ENCODE peak calls at places on chromosome 2, in six cellular contexts. B is vagina, S is cardiac muscle cell, X is fibroblast of lung, J is PC-3, R is psoas muscle. D is an unnamed sample. For H3K4me1, the result is how much of the 10 kb centered on the place peaks cover.

GRCh38 chr2:217288472-217289063 is 428.7 kb upstream of the TNP1 start:
- DNase-seq in B (no peak), S (no peak), X (no peak), J (no peak), R (no peak), D (no peak)

GRCh38 chr2:10043906-10044601 is 704 bp downstream of the KLF11 start:
- DNase-seq in B (no peak), S (peak), X (peak), J (peak), R (peak), D (peak)

GRCh38 chr2:128754246-128754724 is 435.6 kb upstream of the HS6ST1 start:
- DNase-seq in B (no peak), S (peak), X (no peak), J (no peak), R (no peak), D (no peak)

GRCh38 chr2:226213717-226214116 is 585.9 kb downstream of the IRS1 start:
- DNase-seq in B (no peak), S (no peak), X (peak), J (peak), R (no peak), D (no peak)

GRCh38 chr2:205188516-205189138 is 493.7 kb upstream of the NRP2 start:
- DNase-seq in B (no peak), S (no peak), X (peak), J (no peak), R (peak), D (no peak)

GRCh38 chr2:109318150-109318948 is 189.3 kb downstream of the SH3RF3 start:
- DNase-seq in B (no peak), S (no peak), X (peak), J (no peak), R (peak), D (peak)

GRCh38 chr2:217622664-217623063 is 380.1 kb downstream of the TNS1 start:
- DNase-seq in B (no peak), S (no peak), X (no peak), J (no peak), R (no peak), D (no peak)

GRCh38 chr2:159098374-159098773 is 129.9 kb downstream of the TANC1 start:
- DNase-seq in B (no peak), S (no peak), X (peak), J (peak), R (no peak), D (peak)

GRCh38 chr2:84781942-84782716 is 98.8 kb downstream of the TRABD2A start:
- DNase-seq in B (no peak), S (no peak), X (no peak), J (peak), R (no peak), D (no peak)

GRCh38 chr2:57497489-57498096 is 549.0 kb upstream of the VRK2 start:
- DNase-seq in B (no peak), S (peak), X (peak), J (peak), R (no peak), D (peak)

GRCh38 chr2:188785515-188785914 is 188.7 kb upstream of the COL3A1 start:
- DNase-seq in B (no peak), S (no peak), X (no peak), J (no peak), R (no peak), D (no peak)

GRCh38 chr2:136402281-136402680 is 284.3 kb upstream of the CXCR4 start:
- DNase-seq in B (no peak), S (peak), X (no peak), J (no peak), R (no peak), D (no peak)

GRCh38 chr2:18178736-18179349 is 300.4 kb downstream of the KCNS3 start:
- DNase-seq in B (no peak), S (peak), X (peak), J (peak), R (no peak), D (no peak)

GRCh38 chr2:217609952-217610351 is 392.8 kb downstream of the TNS1 start:
- DNase-seq in B (no peak), S (no peak), X (no peak), J (no peak), R (no peak), D (no peak)

GRCh38 chr2:191247381-191248057 is 2.3 kb downstream of the MYO1B start:
- DNase-seq in B (no peak), S (no peak), X (peak), J (peak), R (no peak), D (peak)

GRCh38 chr2:237870126-237870525 is 10.7 kb downstream of the RAMP1 start:
- DNase-seq in B (no peak), S (no peak), X (no peak), J (no peak), R (no peak), D (no peak)

GRCh38 chr2:183359867-183360266 is 235.6 kb downstream of the NUP35 start:
- DNase-seq in B (no peak), S (no peak), X (peak), J (peak), R (no peak), D (no peak)

DNA sequence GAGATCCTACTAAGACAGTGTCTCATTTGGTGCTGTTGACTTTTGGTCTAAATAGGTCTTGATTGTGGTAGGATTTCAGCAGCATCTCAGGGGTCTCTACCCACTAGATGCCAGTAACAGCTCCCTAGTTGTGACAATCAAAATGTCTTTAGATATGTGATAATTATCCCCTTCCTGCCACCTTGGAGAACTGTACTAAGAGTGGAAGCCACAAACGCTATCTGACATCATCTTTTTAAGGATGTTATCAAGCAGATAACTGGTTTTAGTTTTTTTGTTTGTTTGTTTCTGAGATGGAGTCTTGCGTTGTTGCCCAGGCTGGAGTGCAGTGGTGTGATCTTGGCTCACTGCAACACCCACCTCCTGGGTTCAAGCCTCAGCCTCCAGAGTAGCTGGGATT is 3.1 kb downstream of the MGAT5 start:
- DNase-seq in B (no peak), S (no peak), X (no peak), J (no peak), R (no peak), D (no peak)
- H3K4me1 ChIP-seq in B (half or more), S (under half), X (under half), J (under half), R (under half), D (under half)

GRCh38 chr2:30335981-30336538 is 104.7 kb downstream of the LBH start:
- DNase-seq in B (no peak), S (no peak), X (no peak), J (no peak), R (no peak), D (no peak)
- H3K4me1 ChIP-seq in B (under half), S (under half), X (under half), J (under half), R (under half), D (under half)

GRCh38 chr2:7911196-7911595 is 770.7 kb upstream of the ID2 start:
- DNase-seq in B (no peak), S (no peak), X (no peak), J (no peak), R (no peak), D (no peak)
- H3K4me1 ChIP-seq in B (under half), S (under half), X (under half), J (under half), R (under half), D (under half)

DNA sequence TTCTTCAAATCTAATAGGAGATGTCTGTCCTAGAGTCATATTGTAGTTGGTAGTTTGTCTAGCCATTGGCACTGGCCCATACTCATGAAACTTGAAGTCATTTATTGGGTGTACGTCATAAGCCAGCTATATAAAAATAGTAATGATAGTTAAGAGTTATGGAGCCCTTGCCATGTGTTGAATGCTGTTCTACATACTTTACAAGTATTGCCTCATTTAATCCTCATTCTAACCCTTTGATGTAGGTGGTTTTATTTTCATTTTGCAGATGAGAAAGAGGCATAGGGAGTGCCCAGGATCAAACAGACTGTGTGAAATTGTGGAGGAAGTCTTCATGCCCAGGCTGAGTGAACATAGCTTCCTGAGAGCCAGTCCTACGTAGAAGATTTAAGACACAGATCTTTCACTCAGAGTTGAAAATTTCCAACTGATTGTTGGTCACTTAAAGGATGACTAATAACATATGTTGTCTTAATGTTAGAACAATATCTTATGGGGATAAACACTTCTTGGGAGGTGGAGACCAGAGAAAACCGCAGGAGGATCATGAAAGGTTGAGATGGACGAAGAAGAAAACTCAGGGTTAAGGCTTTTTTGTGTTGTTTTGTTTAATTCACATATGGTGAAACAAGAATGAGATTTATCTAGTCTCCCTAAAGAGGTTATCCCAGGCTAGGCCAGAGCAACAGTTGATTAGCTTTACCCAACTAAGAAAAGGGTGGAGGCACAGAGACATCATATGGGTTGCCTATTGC is 156.0 kb downstream of the CERS6 start:
- DNase-seq in B (no peak), S (no peak), X (no peak), J (no peak), R (no peak), D (peak)
- H3K4me1 ChIP-seq in B (under half), S (under half), X (under half), J (under half), R (under half), D (under half)

GRCh38 chr2:36451512-36451911 is 95.9 kb downstream of the CRIM1 start:
- DNase-seq in B (no peak), S (no peak), X (peak), J (no peak), R (no peak), D (peak)
- H3K4me1 ChIP-seq in B (under half), S (under half), X (half or more), J (under half), R (half or more), D (half or more)

GRCh38 chr2:88051792-88052191 is 3.8 kb downstream of the KRCC1 start:
- DNase-seq in B (no peak), S (no peak), X (no peak), J (no peak), R (no peak), D (no peak)
- H3K4me1 ChIP-seq in B (under half), S (under half), X (under half), J (under half), R (under half), D (under half)

DNA sequence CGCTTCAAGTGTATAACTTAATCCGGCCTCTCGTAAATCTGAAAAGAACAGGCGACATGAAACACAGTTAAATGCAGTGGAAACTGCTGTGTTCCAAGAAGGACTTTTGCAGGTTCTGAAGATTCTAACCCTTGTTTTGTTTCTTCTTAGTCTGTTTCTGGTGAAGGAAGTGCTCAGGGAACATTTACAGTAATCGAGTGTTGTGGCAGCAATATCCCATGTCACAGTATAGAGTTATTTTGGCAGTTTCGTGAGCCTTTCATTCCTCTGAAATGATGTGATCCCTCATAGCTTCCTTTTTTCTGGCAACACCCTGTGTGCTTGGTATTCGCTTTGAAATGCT is 2.7 kb downstream of the CRIM1 start:
- DNase-seq in B (no peak), S (no peak), X (peak), J (peak), R (no peak), D (no peak)
- H3K4me1 ChIP-seq in B (half or more), S (under half), X (under half), J (half or more), R (half or more), D (half or more)

DNA sequence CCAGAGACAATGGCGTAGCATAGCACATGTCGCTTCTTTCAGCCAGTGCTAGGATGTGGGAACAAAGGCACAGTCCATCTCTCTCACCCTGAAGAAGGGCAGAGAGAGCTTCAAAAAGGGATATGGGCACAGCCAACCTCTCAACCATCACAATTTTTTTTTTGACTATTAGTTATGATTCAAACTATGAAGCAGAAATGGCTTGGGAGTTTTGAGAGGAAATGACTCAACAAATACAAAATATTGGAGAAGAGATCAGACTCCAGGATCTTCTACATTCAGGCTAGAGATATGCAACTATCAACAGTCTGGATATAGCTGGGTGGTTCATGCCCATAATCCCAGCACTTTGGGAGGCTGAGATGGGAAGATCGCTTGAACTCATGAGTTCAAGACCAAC is 109.1 kb downstream of the MCFD2 start:
- DNase-seq in B (peak), S (no peak), X (no peak), J (peak), R (no peak), D (no peak)
- H3K4me1 ChIP-seq in B (under half), S (under half), X (under half), J (half or more), R (under half), D (half or more)

DNA sequence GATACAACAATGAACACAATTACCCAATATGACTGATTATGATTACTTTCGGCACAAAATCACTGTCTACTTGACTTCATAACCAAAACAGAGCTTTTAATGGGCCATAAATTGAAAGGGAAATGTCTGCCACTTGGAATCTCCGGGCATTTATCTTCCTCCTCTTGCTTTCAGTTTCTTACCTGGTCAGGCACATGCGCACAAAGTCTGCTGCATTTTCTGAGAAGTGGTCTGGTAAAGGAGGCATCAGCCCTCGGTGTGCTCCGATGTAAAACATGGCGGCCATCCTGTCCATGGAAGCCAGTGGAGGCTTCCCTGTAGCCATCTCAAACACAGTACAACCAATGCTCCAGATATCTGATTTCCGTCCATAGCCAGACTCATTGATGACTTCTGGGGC is 62.0 kb downstream of the CCNT2 start:
- DNase-seq in B (no peak), S (no peak), X (no peak), J (no peak), R (no peak), D (no peak)
- H3K4me1 ChIP-seq in B (under half), S (under half), X (under half), J (under half), R (under half), D (under half)

D was measured in SJSA1.